ENCODE peak calls at places on chromosomes 5 and 9, in six cellular contexts. Z is A549, T is WERI-Rb-1, A is NCI-H460, K is upper lobe of right lung, S is NCI-H2081 treated with DMSO at 0.1 percent for 48 hours. X is an unnamed sample.

GRCh38 chr9:20379804-20380225 is 242.5 kb downstream of the MLLT3 start:
- DNase-seq in Z (no peak), T (no peak), A (no peak), K (no peak), S (no peak), X (no peak)

GRCh38 chr5:139794067-139794846 is 1.4 kb upstream of the PSD2 start:
- DNase-seq in Z (no peak), T (no peak), A (no peak), K (no peak), S (no peak), X (no peak)

GRCh38 chr5:14364576-14365472 is 216.8 kb upstream of the OTULINL start:
- DNase-seq in Z (peak), T (peak), A (peak), K (no peak), S (peak), X (no peak)

GRCh38 chr5:55304584-55304983 is 2.9 kb downstream of the DHX29 start:
- DNase-seq in Z (no peak), T (no peak), A (no peak), K (no peak), S (no peak), X (no peak)

GRCh38 chr9:35954942-35955546 is 2.9 kb downstream of the OR2S2 start:
- DNase-seq in Z (peak), T (peak), A (peak), K (no peak), S (peak), X (no peak)

GRCh38 chr5:165039748-165040147 is 1534.3 kb downstream of the MAT2B start:
- DNase-seq in Z (no peak), T (no peak), A (no peak), K (no peak), S (no peak), X (no peak)

GRCh38 chr5:79759436-79759835 is 69.8 kb downstream of the CMYA5 start:
- DNase-seq in Z (no peak), T (no peak), A (no peak), K (no peak), S (no peak), X (no peak)

GRCh38 chr5:180284161-180284560 is 7.7 kb downstream of the MAPK9 start:
- DNase-seq in Z (no peak), T (no peak), A (no peak), K (no peak), S (no peak), X (no peak)

GRCh38 chr5:154644745-154645411 is 110.3 kb upstream of the LARP1 start:
- DNase-seq in Z (no peak), T (no peak), A (no peak), K (peak), S (no peak), X (peak)

GRCh38 chr5:150024241-150024984 is 23.9 kb downstream of the HMGXB3 start:
- DNase-seq in Z (no peak), T (no peak), A (no peak), K (no peak), S (no peak), X (no peak)

GRCh38 chr5:111439473-111440075 is 72.8 kb downstream of the STARD4 start:
- DNase-seq in Z (no peak), T (no peak), A (no peak), K (no peak), S (no peak), X (no peak)

GRCh38 chr5:93053825-93054224 is 527.2 kb downstream of the NR2F1-AS1 start:
- DNase-seq in Z (peak), T (no peak), A (no peak), K (no peak), S (no peak), X (no peak)

GRCh38 chr5:7629559-7629958 is 221.4 kb downstream of the CFAP90 start:
- DNase-seq in Z (no peak), T (peak), A (no peak), K (no peak), S (peak), X (no peak)

GRCh38 chr9:127083133-127083532 is 39.3 kb downstream of the ANGPTL2 start:
- DNase-seq in Z (no peak), T (peak), A (no peak), K (no peak), S (no peak), X (no peak)

GRCh38 chr9:136882109-136882946 is 4.0 kb upstream of the TRAF2 start:
- DNase-seq in Z (peak), T (no peak), A (no peak), K (no peak), S (no peak), X (peak)

GRCh38 chr5:619444-619843 is 7.3 kb downstream of the CEP72 start:
- DNase-seq in Z (no peak), T (no peak), A (no peak), K (peak), S (no peak), X (no peak)

GRCh38 chr9:95772320-95773060 is 103.0 kb upstream of the ERCC6L2 start:
- DNase-seq in Z (no peak), T (peak), A (no peak), K (no peak), S (no peak), X (peak)

GRCh38 chr9:34625087-34625486 is 3.8 kb downstream of the ARID3C start:
- DNase-seq in Z (no peak), T (no peak), A (no peak), K (no peak), S (no peak), X (no peak)

GRCh38 chr5:157245477-157245876 is 20.4 kb upstream of the CYFIP2 start:
- DNase-seq in Z (no peak), T (no peak), A (no peak), K (no peak), S (no peak), X (no peak)

GRCh38 chr5:138352722-138353549 is 451 bp downstream of the KDM3B start:
- DNase-seq in Z (peak), T (peak), A (peak), K (peak), S (no peak), X (peak)

GRCh38 chr5:126280343-126280742 is 142.9 kb upstream of the GRAMD2B start:
- DNase-seq in Z (no peak), T (no peak), A (no peak), K (no peak), S (no peak), X (no peak)

GRCh38 chr5:180787025-180787424 is 15.6 kb downstream of the MGAT1 start:
- DNase-seq in Z (no peak), T (peak), A (no peak), K (peak), S (no peak), X (no peak)

GRCh38 chr9:9504869-9505268 is 1107.9 kb downstream of the PTPRD start:
- DNase-seq in Z (no peak), T (no peak), A (no peak), K (no peak), S (no peak), X (no peak)

GRCh38 chr5:158461240-158461854 is 602.4 kb upstream of the CLINT1 start:
- DNase-seq in Z (no peak), T (no peak), A (no peak), K (no peak), S (no peak), X (no peak)

GRCh38 chr9:70589571-70590263 is 175.3 kb upstream of the KLF9 start:
- DNase-seq in Z (no peak), T (no peak), A (no peak), K (no peak), S (no peak), X (no peak)

GRCh38 chr5:122102825-122103224 is 24.8 kb upstream of the LOX start:
- DNase-seq in Z (peak), T (no peak), A (peak), K (no peak), S (no peak), X (no peak)

GRCh38 chr5:81207009-81207408 is 26.1 kb upstream of the CKMT2 start:
- DNase-seq in Z (peak), T (no peak), A (peak), K (no peak), S (no peak), X (no peak)

GRCh38 chr9:114501786-114502682 is 3.2 kb downstream of the WHRN start:
- DNase-seq in Z (peak), T (peak), A (peak), K (no peak), S (peak), X (no peak)

GRCh38 chr9:134661791-134662142 is 20.2 kb downstream of the COL5A1 start:
- DNase-seq in Z (no peak), T (no peak), A (no peak), K (peak), S (no peak), X (peak)

GRCh38 chr9:85941966-85942912 is 1.3 kb downstream of the NAA35 start:
- DNase-seq in Z (no peak), T (no peak), A (no peak), K (no peak), S (no peak), X (no peak)

GRCh38 chr9:4170231-4170630 is 129.6 kb downstream of the GLIS3 start:
- DNase-seq in Z (no peak), T (no peak), A (no peak), K (no peak), S (no peak), X (no peak)